ENCODE peak calls at places on chromosome 19, in seven cellular contexts. Q is mammary epithelial cell; N is Caco-2; H is gastrocnemius medialis; M is tibial artery; P is CD4-positive, alpha-beta memory T cell; K is A549. Y is an unnamed sample.

GRCh38 chr19:33194884-33195710 is 967 bp downstream of the LRP3 start:
- DNase-seq in N (peak; percentile 43), P (no peak), H (no peak), Q (no peak), M (no peak), K (peak; percentile 62), Y (no peak)

GRCh38 chr19:6489278-6490061 is 7.9 kb upstream of the DENND1C start:
- DNase-seq in H (no peak), M (no peak), N (no peak), K (no peak), Q (no peak), P (no peak), Y (peak; percentile 57)

GRCh38 chr19:29836409-29836825 is 24.6 kb downstream of the CCNE1 start:
- DNase-seq in Q (no peak), N (no peak), P (no peak), H (no peak), M (no peak), K (no peak), Y (peak; percentile 76)

GRCh38 chr19:45782162-45782623 is at the start of gene DMPK:
- DNase-seq in H (no peak), M (peak; percentile 65), P (no peak), K (peak; percentile 45), N (no peak), Q (peak; percentile 37), Y (no peak)

GRCh38 chr19:41945135-41945766 is 13.9 kb downstream of the RABAC1 start:
- DNase-seq in P (peak; percentile 99), Q (no peak), K (no peak), M (no peak), H (no peak), N (no peak), Y (peak; percentile 87)

GRCh38 chr19:49614096-49614857 is 23.3 kb downstream of the PRR12 start:
- DNase-seq in M (no peak), N (no peak), H (no peak), P (no peak), K (peak; percentile 71), Q (peak; percentile 69), Y (no peak)

GRCh38 chr19:28140201-28140600 is 1072.8 kb downstream of the UQCRFS1 start:
- DNase-seq in Q (no peak), K (no peak), P (no peak), H (no peak), N (no peak), M (no peak), Y (no peak)

GRCh38 chr19:38838208-38838985 is 6.8 kb upstream of the ECH1 start:
- DNase-seq in P (peak; percentile 56), H (no peak), K (no peak), M (no peak), Q (peak; percentile 98), N (peak; percentile 59), Y (no peak)

GRCh38 chr19:36997152-36997842 is 80.9 kb upstream of the ZNF420 start:
- DNase-seq in P (no peak), M (no peak), K (no peak), N (no peak), H (no peak), Q (no peak), Y (no peak)

GRCh38 chr19:8462601-8463000 is 17.8 kb downstream of the HNRNPM start:
- DNase-seq in H (no peak), Q (no peak), M (no peak), P (no peak), N (no peak), K (no peak), Y (no peak)

GRCh38 chr19:52585101-52585500 is 15.0 kb downstream of the ZNF701 start:
- DNase-seq in K (no peak), N (no peak), P (no peak), M (no peak), H (no peak), Q (no peak), Y (no peak)

GRCh38 chr19:4817467-4818277 is 13.8 kb downstream of the TICAM1 start:
- DNase-seq in H (no peak), N (no peak), K (no peak), M (no peak), Q (no peak), P (no peak), Y (no peak)

GRCh38 chr19:4764290-4764660 is 27.3 kb upstream of the FEM1A start:
- DNase-seq in H (no peak), P (no peak), K (no peak), M (no peak), N (no peak), Q (no peak), Y (no peak)

GRCh38 chr19:18293642-18294466 is 12.4 kb upstream of the JUND start:
- DNase-seq in P (no peak), N (no peak), K (no peak), H (no peak), M (peak; percentile 37), Q (no peak), Y (no peak)
- H3K4me1 ChIP-seq in P (peaks cover 64% of the 10 kb centered on the region), N (peaks cover 18% of the 10 kb centered on the region), K (peaks cover 37% of the 10 kb centered on the region), H (peaks cover 9% of the 10 kb centered on the region), M (peaks cover 36% of the 10 kb centered on the region), Q (peaks cover 18% of the 10 kb centered on the region), Y (peaks cover 57% of the 10 kb centered on the region)

GRCh38 chr19:17753976-17754375 is 2.7 kb downstream of the FCHO1 start:
- DNase-seq in H (no peak), P (no peak), Q (no peak), M (no peak), N (no peak), K (no peak), Y (no peak)

GRCh38 chr19:17751912-17752273 is 616 bp downstream of the FCHO1 start:
- DNase-seq in M (no peak), H (no peak), K (no peak), P (no peak), Q (no peak), N (no peak), Y (no peak)

GRCh38 chr19:17751103-17751911 is at the start of gene FCHO1:
- DNase-seq in K (no peak), M (peak; percentile 35), Q (no peak), N (no peak), P (peak; percentile 93), H (no peak), Y (peak; percentile 79)

GRCh38 chr19:17754634-17755532 is 3.6 kb downstream of the FCHO1 start:
- DNase-seq in K (no peak), Q (no peak), N (no peak), H (no peak), M (no peak), P (no peak), Y (no peak)

GRCh38 chr19:17752865-17753639 is 1.8 kb downstream of the FCHO1 start:
- DNase-seq in H (no peak), P (no peak), M (no peak), Q (no peak), N (no peak), K (no peak), Y (no peak)
- H3K4me1 ChIP-seq in H (no peaks in the 10 kb centered on the region), P (peaks cover 73% of the 10 kb centered on the region), M (peaks cover 10% of the 10 kb centered on the region), Q (peaks cover 17% of the 10 kb centered on the region), N (no peaks in the 10 kb centered on the region), K (peaks cover 39% of the 10 kb centered on the region), Y (peaks cover 75% of the 10 kb centered on the region)

GRCh38 chr19:17078038-17078919 is 2.7 kb downstream of the MYO9B start:
- DNase-seq in H (no peak), K (no peak), P (no peak), Q (peak; percentile 13), M (no peak), N (no peak), Y (no peak)

GRCh38 chr19:17078920-17079709 is 3.5 kb downstream of the MYO9B start:
- DNase-seq in N (no peak), M (no peak), P (no peak), K (no peak), Q (peak; percentile 17), H (no peak), Y (no peak)

GRCh38 chr19:17081672-17082630 is 6.4 kb downstream of the MYO9B start:
- DNase-seq in K (no peak), N (no peak), P (no peak), M (peak; percentile 82), H (no peak), Q (no peak), Y (no peak)

GRCh38 chr19:17080441-17080803 is 4.8 kb downstream of the MYO9B start:
- DNase-seq in Q (no peak), M (no peak), N (no peak), K (no peak), P (no peak), H (no peak), Y (no peak)

DNA sequence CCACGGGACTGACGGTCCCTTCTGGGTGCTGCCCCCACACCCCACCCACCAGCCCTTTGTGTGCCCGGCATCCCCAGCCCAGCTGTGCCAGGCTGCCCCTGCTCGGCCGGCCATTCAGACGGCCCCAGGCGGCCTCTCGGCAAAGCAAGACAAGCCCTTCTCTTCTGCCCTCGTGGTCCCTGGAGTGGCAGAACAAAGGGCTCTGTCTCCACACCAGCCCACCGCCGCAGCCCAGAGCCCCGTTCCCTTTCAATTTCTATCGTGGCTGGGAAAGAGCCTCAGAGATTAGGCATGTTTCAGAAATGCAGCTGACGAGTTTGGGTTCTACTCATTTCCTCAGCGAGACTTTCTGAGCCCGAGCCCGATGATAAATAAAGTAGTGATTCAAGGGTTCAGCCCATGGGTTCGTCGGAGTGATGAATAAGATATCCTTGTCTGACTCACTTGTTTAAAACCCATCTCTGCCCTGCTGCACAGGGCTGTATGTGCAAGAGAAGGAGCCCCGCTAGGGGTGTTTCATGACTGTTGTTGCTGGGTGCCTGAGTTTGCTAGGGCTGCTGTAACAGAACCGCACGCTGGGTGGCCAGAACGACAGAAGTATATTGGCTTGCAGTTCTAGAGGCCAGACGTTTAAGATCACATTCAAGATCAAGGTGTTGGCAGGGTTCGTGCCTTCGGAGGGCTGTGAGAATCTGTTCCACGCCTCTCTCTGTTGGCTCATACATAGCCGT is 4.3 kb downstream of the MYO9B start:
- DNase-seq in K (peak; percentile 83), P (peak; percentile 86), N (no peak), H (peak; percentile 40), Q (peak; percentile 99), M (peak; percentile 90), Y (peak; percentile 84)
- H3K4me1 ChIP-seq in K (peaks cover 31% of the 10 kb centered on the region), P (peaks cover 47% of the 10 kb centered on the region), N (no peaks in the 10 kb centered on the region), H (peaks cover 13% of the 10 kb centered on the region), Q (peaks cover 18% of the 10 kb centered on the region), M (peaks cover 85% of the 10 kb centered on the region), Y (peaks cover 46% of the 10 kb centered on the region)

GRCh38 chr19:1136918-1137317 is 33.1 kb downstream of the GPX4 start:
- DNase-seq in H (no peak), P (no peak), N (no peak), K (no peak), Q (no peak), M (no peak), Y (no peak)

GRCh38 chr19:1136201-1136600 is 32.4 kb downstream of the GPX4 start:
- DNase-seq in Q (no peak), P (no peak), N (no peak), M (no peak), H (no peak), K (no peak), Y (no peak)

GRCh38 chr19:1133471-1133929 is 29.7 kb downstream of the GPX4 start:
- DNase-seq in H (no peak), Q (no peak), K (peak; percentile 41), M (no peak), N (peak; percentile 86), P (peak; percentile 89), Y (peak; percentile 81)

GRCh38 chr19:1134431-1134830 is 30.6 kb downstream of the GPX4 start:
- DNase-seq in N (no peak), Q (no peak), M (no peak), K (no peak), H (no peak), P (no peak), Y (no peak)

DNA sequence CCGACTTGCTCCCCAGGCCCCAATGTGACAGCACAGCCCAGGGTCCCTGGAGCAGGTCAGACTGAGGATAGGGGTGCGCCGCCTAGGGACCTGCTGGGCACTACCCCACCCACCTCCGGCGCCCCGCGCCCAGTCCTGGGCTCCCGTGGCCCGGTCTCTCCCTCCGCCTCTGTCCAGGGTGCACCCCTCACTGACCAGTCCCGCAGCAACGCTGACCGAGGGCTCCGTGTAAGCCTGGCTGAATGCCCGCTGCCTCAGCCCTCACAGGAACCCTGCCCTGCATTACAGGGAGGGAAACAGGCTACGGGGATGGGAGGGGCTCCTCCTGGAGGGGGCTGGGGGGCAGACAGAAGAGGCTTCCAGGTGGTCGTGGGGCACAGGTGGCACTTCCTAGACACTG is 31.7 kb downstream of the GPX4 start:
- DNase-seq in M (no peak), Q (no peak), K (no peak), H (no peak), N (no peak), P (no peak), Y (no peak)
- H3K4me1 ChIP-seq in M (peaks cover 31% of the 10 kb centered on the region), Q (peaks cover 43% of the 10 kb centered on the region), K (peaks cover 21% of the 10 kb centered on the region), H (peaks cover 21% of the 10 kb centered on the region), N (peaks cover 6% of the 10 kb centered on the region), P (peaks cover 33% of the 10 kb centered on the region), Y (peaks cover 41% of the 10 kb centered on the region)